ENCODE peak calls at places on chromosomes 7 and 10, in seven cellular contexts. One of them, this sample, is unnamed.

GRCh38 chr7:77536413-77537135 is 521 bp upstream of the PTPN12 start:
- DNase-seq in transverse colon: peak; percentile 99
- DNase-seq in SK-N-SH: peak; percentile 100
- DNase-seq in GM12878: peak; percentile 74
- DNase-seq in H1: peak; percentile 96
- DNase-seq in stomach: peak; percentile 98
- DNase-seq in HepG2: peak; percentile 95
- DNase-seq in this sample: peak; percentile 98

GRCh38 chr10:48649349-48649944 is 35.2 kb upstream of the WDFY4 start:
- DNase-seq in transverse colon: no peak
- DNase-seq in SK-N-SH: no peak
- DNase-seq in H1: peak; percentile 31
- DNase-seq in HepG2: no peak
- DNase-seq in GM12878: no peak
- DNase-seq in stomach: no peak
- DNase-seq in this sample: no peak

GRCh38 chr7:108045669-108046068 is 42.7 kb upstream of the LAMB1 start:
- DNase-seq in H1: no peak
- DNase-seq in stomach: no peak
- DNase-seq in GM12878: no peak
- DNase-seq in SK-N-SH: no peak
- DNase-seq in transverse colon: no peak
- DNase-seq in HepG2: peak; percentile 15
- DNase-seq in this sample: no peak

GRCh38 chr10:12212454-12212853 is 16.5 kb downstream of the CDC123 start:
- DNase-seq in H1: no peak
- DNase-seq in transverse colon: no peak
- DNase-seq in stomach: no peak
- DNase-seq in HepG2: no peak
- DNase-seq in GM12878: no peak
- DNase-seq in SK-N-SH: no peak
- DNase-seq in this sample: no peak

GRCh38 chr7:133562617-133563016 is 309.7 kb downstream of the EXOC4 start:
- DNase-seq in SK-N-SH: no peak
- DNase-seq in stomach: no peak
- DNase-seq in H1: no peak
- DNase-seq in transverse colon: no peak
- DNase-seq in GM12878: no peak
- DNase-seq in HepG2: no peak
- DNase-seq in this sample: no peak

GRCh38 chr7:36967387-36967786 is 243.1 kb upstream of the AOAH start:
- DNase-seq in SK-N-SH: peak; percentile 79
- DNase-seq in HepG2: peak; percentile 79
- DNase-seq in transverse colon: peak; percentile 24
- DNase-seq in GM12878: no peak
- DNase-seq in H1: no peak
- DNase-seq in stomach: peak; percentile 57
- DNase-seq in this sample: peak; percentile 83

GRCh38 chr7:91570600-91570999 is 306.4 kb downstream of the FZD1 start:
- DNase-seq in SK-N-SH: no peak
- DNase-seq in HepG2: no peak
- DNase-seq in GM12878: no peak
- DNase-seq in transverse colon: no peak
- DNase-seq in H1: no peak
- DNase-seq in stomach: no peak
- DNase-seq in this sample: no peak

GRCh38 chr7:117322741-117323584 is at the start of gene WNT2:
- DNase-seq in H1: peak; percentile 56
- DNase-seq in SK-N-SH: peak; percentile 39
- DNase-seq in HepG2: no peak
- DNase-seq in GM12878: no peak
- DNase-seq in stomach: no peak
- DNase-seq in transverse colon: no peak
- DNase-seq in this sample: no peak

GRCh38 chr7:130831817-130832481 is 97.9 kb upstream of the KLF14 start:
- DNase-seq in GM12878: no peak
- DNase-seq in H1: no peak
- DNase-seq in transverse colon: no peak
- DNase-seq in stomach: no peak
- DNase-seq in HepG2: peak; percentile 32
- DNase-seq in SK-N-SH: peak; percentile 74
- DNase-seq in this sample: no peak

GRCh38 chr7:88169717-88170320 is 50.0 kb downstream of the SRI start:
- DNase-seq in H1: no peak
- DNase-seq in HepG2: peak; percentile 10
- DNase-seq in SK-N-SH: peak; percentile 15
- DNase-seq in stomach: no peak
- DNase-seq in transverse colon: no peak
- DNase-seq in GM12878: no peak
- DNase-seq in this sample: no peak

GRCh38 chr7:126799541-126799940 is 453.2 kb downstream of the GRM8 start:
- DNase-seq in H1: no peak
- DNase-seq in stomach: no peak
- DNase-seq in transverse colon: no peak
- DNase-seq in HepG2: no peak
- DNase-seq in GM12878: no peak
- DNase-seq in SK-N-SH: no peak
- DNase-seq in this sample: no peak

GRCh38 chr10:35453855-35454532 is 117.7 kb downstream of the CCNY start:
- DNase-seq in stomach: no peak
- DNase-seq in transverse colon: no peak
- DNase-seq in HepG2: peak; percentile 32
- DNase-seq in SK-N-SH: no peak
- DNase-seq in GM12878: no peak
- DNase-seq in H1: no peak
- DNase-seq in this sample: no peak

GRCh38 chr10:97713828-97714400 is 384 bp downstream of the MARVELD1 start:
- DNase-seq in HepG2: no peak
- DNase-seq in GM12878: no peak
- DNase-seq in SK-N-SH: peak; percentile 86
- DNase-seq in H1: peak; percentile 76
- DNase-seq in transverse colon: peak; percentile 77
- DNase-seq in stomach: peak; percentile 73
- DNase-seq in this sample: peak; percentile 88

GRCh38 chr10:113073549-113074189 is 123.6 kb downstream of the TCF7L2 start:
- DNase-seq in H1: no peak
- DNase-seq in transverse colon: peak; percentile 86
- DNase-seq in HepG2: peak; percentile 91
- DNase-seq in SK-N-SH: peak; percentile 23
- DNase-seq in stomach: peak; percentile 79
- DNase-seq in GM12878: no peak
- DNase-seq in this sample: peak; percentile 93

GRCh38 chr7:44104880-44105771 is 981 bp downstream of the AEBP1 start:
- DNase-seq in GM12878: no peak
- DNase-seq in stomach: no peak
- DNase-seq in transverse colon: no peak
- DNase-seq in HepG2: no peak
- DNase-seq in SK-N-SH: peak; percentile 80
- DNase-seq in H1: peak; percentile 67
- DNase-seq in this sample: peak; percentile 82

GRCh38 chr10:97188234-97188847 is 2.6 kb upstream of the SLIT1 start:
- DNase-seq in H1: no peak
- DNase-seq in HepG2: no peak
- DNase-seq in stomach: no peak
- DNase-seq in SK-N-SH: no peak
- DNase-seq in GM12878: no peak
- DNase-seq in transverse colon: no peak
- DNase-seq in this sample: no peak

GRCh38 chr10:19848226-19848950 is 32.2 kb downstream of the PLXDC2 start:
- DNase-seq in HepG2: no peak
- DNase-seq in GM12878: no peak
- DNase-seq in transverse colon: no peak
- DNase-seq in stomach: no peak
- DNase-seq in H1: no peak
- DNase-seq in SK-N-SH: no peak
- DNase-seq in this sample: no peak

GRCh38 chr10:91652364-91652763 is 19.5 kb upstream of the PPP1R3C start:
- DNase-seq in H1: no peak
- DNase-seq in HepG2: peak; percentile 65
- DNase-seq in SK-N-SH: no peak
- DNase-seq in stomach: no peak
- DNase-seq in GM12878: no peak
- DNase-seq in transverse colon: no peak
- DNase-seq in this sample: no peak

GRCh38 chr7:55185321-55185802 is 166.5 kb downstream of the EGFR start:
- DNase-seq in transverse colon: no peak
- DNase-seq in HepG2: no peak
- DNase-seq in H1: peak; percentile 28
- DNase-seq in stomach: no peak
- DNase-seq in GM12878: no peak
- DNase-seq in SK-N-SH: no peak
- DNase-seq in this sample: no peak

GRCh38 chr7:150631084-150631824 is 931 bp downstream of the GIMAP6 start:
- DNase-seq in SK-N-SH: no peak
- DNase-seq in HepG2: no peak
- DNase-seq in GM12878: peak; percentile 33
- DNase-seq in H1: no peak
- DNase-seq in stomach: no peak
- DNase-seq in transverse colon: no peak
- DNase-seq in this sample: no peak
- TF ChIP-seq POLR2AphosphoS5 in SK-N-SH: no peak
- TF ChIP-seq POLR2AphosphoS5 in HepG2: no peak
- TF ChIP-seq POLR2AphosphoS5 in GM12878: no peak
- TF ChIP-seq POLR2AphosphoS5 in H1: no peak
- TF ChIP-seq POLR2AphosphoS5 in stomach: no peak
- TF ChIP-seq POLR2AphosphoS5 in transverse colon: peak; percentile 29
- TF ChIP-seq POLR2AphosphoS5 in this sample: peak; percentile 31

DNA sequence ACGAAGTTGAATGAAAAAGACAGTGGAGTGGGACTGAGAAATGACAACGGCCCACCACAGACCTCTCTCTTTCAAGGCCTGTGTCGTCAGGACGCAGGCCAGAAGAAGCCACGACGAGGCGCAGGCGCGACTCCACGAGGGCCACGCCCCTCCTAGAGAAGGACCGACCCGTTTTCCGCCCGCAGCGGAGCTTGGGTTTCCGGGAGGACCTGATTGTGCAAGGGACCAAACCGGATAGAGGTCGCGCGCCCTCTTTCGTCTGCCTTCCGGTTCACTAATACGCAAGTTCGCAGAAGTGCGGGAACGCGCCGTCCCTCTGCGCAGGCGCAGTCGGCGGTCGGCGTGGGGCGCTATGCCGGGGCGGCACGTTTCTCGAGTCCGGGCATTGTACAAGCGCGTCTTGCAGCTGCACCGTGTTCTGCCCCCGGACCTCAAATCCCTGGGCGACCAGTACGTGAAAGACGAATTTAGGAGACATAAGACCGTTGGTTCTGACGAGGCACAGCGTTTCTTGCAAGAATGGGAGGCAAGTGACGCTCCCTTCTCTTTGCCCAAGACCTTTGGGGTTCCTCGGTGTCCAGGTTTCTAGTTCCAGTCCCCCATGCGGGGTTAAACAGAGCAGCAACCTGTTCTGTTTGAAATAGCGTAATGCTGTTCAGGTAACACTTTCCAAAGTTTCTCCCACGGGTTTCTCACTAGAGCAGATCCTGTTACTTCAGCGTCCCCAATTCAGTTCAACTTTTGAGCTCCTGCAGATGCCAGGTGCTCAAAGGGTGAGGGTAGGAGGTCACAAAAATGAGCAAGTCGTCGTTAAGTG is at the start of gene SDHAF3:
- DNase-seq in H1: peak; percentile 98
- DNase-seq in transverse colon: peak; percentile 98
- DNase-seq in stomach: peak; percentile 98
- DNase-seq in HepG2: peak; percentile 95
- DNase-seq in SK-N-SH: peak; percentile 97
- DNase-seq in GM12878: peak; percentile 90
- DNase-seq in this sample: peak; percentile 99
- TF ChIP-seq EP300 in H1: peak; percentile 38
- TF ChIP-seq EP300 in transverse colon: no peak
- TF ChIP-seq EP300 in stomach: no peak
- TF ChIP-seq EP300 in HepG2: peak; percentile 51
- TF ChIP-seq EP300 in SK-N-SH: peak; percentile 63
- TF ChIP-seq EP300 in GM12878: no peak
- TF ChIP-seq EP300 in this sample: no peak

GRCh38 chr7:23470290-23471089 is at the start of gene IGF2BP3:
- DNase-seq in HepG2: peak; percentile 91
- DNase-seq in stomach: no peak
- DNase-seq in H1: peak; percentile 88
- DNase-seq in SK-N-SH: peak; percentile 87
- DNase-seq in transverse colon: peak; percentile 24
- DNase-seq in GM12878: peak; percentile 87
- DNase-seq in this sample: no peak
- TF ChIP-seq POLR2AphosphoS5 in HepG2: peak; percentile 76
- TF ChIP-seq POLR2AphosphoS5 in stomach: no peak
- TF ChIP-seq POLR2AphosphoS5 in H1: peak; percentile 53
- TF ChIP-seq POLR2AphosphoS5 in SK-N-SH: peak; percentile 79
- TF ChIP-seq POLR2AphosphoS5 in transverse colon: no peak
- TF ChIP-seq POLR2AphosphoS5 in GM12878: peak; percentile 80
- TF ChIP-seq POLR2AphosphoS5 in this sample: no peak

GRCh38 chr10:103238506-103239252 is 7.0 kb upstream of the RPEL1 start:
- DNase-seq in H1: no peak
- DNase-seq in stomach: peak; percentile 75
- DNase-seq in GM12878: no peak
- DNase-seq in SK-N-SH: no peak
- DNase-seq in transverse colon: peak; percentile 80
- DNase-seq in HepG2: peak; percentile 63
- DNase-seq in this sample: no peak
- TF ChIP-seq EP300 in H1: no peak
- TF ChIP-seq EP300 in stomach: no peak
- TF ChIP-seq EP300 in GM12878: no peak
- TF ChIP-seq EP300 in SK-N-SH: no peak
- TF ChIP-seq EP300 in transverse colon: peak; percentile 51
- TF ChIP-seq EP300 in HepG2: no peak
- TF ChIP-seq EP300 in this sample: no peak

DNA sequence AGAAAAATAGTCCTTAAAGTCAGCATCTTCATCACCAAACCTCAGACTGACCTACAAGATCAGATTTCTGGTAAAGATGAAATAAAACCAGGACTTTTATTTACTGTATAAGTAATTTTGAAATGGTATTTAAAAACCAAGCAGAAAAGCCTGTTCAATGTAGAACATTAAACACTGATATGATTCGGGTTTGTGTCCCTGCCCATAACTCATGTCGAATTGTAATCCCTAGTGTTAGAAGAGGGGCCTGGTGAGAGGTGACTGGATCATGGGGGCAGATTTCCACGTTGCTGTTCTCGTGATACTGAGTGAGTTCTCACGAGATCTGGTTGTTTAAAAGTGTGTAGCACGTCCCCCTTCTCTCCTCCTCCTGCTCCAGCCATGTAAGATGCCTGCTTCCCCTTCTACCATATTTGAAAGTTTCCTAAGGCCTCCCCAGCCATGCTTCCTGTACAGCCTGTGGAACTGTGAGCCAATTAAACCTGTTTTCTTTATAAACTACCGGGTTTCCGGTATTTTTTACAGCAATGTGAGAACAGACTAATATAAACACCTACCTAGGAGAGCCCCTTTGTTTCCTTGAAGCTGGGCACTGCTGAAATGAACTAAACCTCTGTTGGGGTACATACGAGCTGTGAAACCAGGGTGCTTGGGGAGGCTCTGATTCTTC is 120.1 kb downstream of the KMT2E start:
- DNase-seq in SK-N-SH: no peak
- DNase-seq in HepG2: no peak
- DNase-seq in GM12878: no peak
- DNase-seq in transverse colon: no peak
- DNase-seq in stomach: no peak
- DNase-seq in H1: peak; percentile 27
- DNase-seq in this sample: no peak
- TF ChIP-seq POLR2AphosphoS5 in SK-N-SH: no peak
- TF ChIP-seq POLR2AphosphoS5 in HepG2: no peak
- TF ChIP-seq POLR2AphosphoS5 in GM12878: no peak
- TF ChIP-seq POLR2AphosphoS5 in transverse colon: no peak
- TF ChIP-seq POLR2AphosphoS5 in stomach: no peak
- TF ChIP-seq POLR2AphosphoS5 in H1: no peak
- TF ChIP-seq POLR2AphosphoS5 in this sample: no peak